ENCODE peak calls at places on chromosomes 16 and 17, in five cellular contexts. M is RWPE1, G is stomach, A is neural progenitor cell, H is AG09319. X is an unnamed sample.
A peak's percentile ranks its signal among the peaks of the same experiment; 100 is the strongest.

GRCh38 chr16:85903576-85903975 is 4.6 kb downstream of the IRF8 start:
- DNase-seq in G (no peak), H (no peak), A (no peak), M (no peak), X (no peak)

GRCh38 chr16:2019500-2019899 is at the start of gene NPW:
- DNase-seq in A (peak; percentile 56), G (no peak), M (no peak), H (no peak), X (peak; percentile 36)

GRCh38 chr17:14730821-14731220 is 429.9 kb downstream of the HS3ST3B1 start:
- DNase-seq in G (no peak), H (no peak), M (no peak), A (no peak), X (no peak)

GRCh38 chr17:29718446-29719039 is 95.8 kb upstream of the CORO6 start:
- DNase-seq in G (no peak), A (no peak), M (no peak), H (no peak), X (no peak)

GRCh38 chr16:3129137-3130131 is 5.4 kb upstream of the ZNF213 start:
- DNase-seq in G (peak; percentile 73), H (peak; percentile 69), A (peak; percentile 89), M (peak; percentile 33), X (peak; percentile 89)

GRCh38 chr16:3071655-3072054 is 6.2 kb downstream of the IL32 start:
- DNase-seq in G (no peak), A (no peak), M (no peak), H (no peak), X (no peak)

GRCh38 chr17:42289863-42290165 is 1.5 kb downstream of the STAT5A start:
- DNase-seq in G (no peak), H (no peak), A (no peak), M (no peak), X (no peak)

GRCh38 chr17:83178533-83179201 is 99.3 kb downstream of the METRNL start:
- DNase-seq in A (peak; percentile 16), M (no peak), G (no peak), H (no peak), X (no peak)

GRCh38 chr17:42422958-42423712 is at the start of gene CAVIN1:
- DNase-seq in G (peak; percentile 92), M (peak; percentile 99), H (peak; percentile 99), A (peak; percentile 98), X (peak; percentile 88)

DNA sequence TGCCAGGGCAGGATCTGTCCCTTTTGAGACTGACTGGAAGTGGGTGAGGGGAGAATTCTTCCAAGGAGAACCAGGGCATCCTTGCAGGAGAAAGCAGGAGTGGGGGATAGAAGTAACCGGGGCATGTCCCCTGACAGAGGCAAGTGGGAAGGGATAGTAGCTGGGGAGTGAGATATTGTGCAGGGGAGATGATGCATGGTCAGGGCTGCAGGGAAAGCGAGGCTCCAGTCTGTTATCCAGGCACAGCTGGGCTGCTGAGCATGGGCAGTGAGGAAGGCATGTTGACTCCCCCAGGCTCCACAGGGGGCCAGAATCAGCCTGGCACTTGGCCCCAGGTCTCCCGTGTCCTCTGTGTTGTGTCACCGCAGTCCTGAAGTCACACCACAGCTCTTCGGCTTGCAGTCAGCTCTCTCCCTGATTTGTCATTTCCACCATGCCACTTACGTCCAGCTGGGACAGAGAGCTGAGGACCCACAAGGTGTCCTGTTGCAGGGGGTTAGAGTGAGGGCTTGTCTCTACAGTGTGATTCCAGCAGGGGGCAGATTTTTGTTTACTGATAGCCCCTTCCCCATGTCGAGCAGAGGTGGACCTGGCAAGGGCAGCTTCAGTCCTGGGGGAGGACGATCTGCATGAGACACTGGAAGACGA is 40.9 kb downstream of the B9D1 start:
- DNase-seq in H (no peak), M (no peak), A (peak; percentile 44), G (no peak), X (no peak)
- TF ChIP-seq CTCF in H (no peak), M (no peak), A (peak; percentile 44), G (no peak), X (no peak)

GRCh38 chr17:48552453-48553189 is 7.7 kb upstream of the HOXB2 start:
- DNase-seq in A (peak; percentile 36), G (no peak), H (no peak), M (no peak), X (no peak)
- TF ChIP-seq CTCF in A (no peak), G (no peak), H (no peak), M (no peak), X (no peak)

DNA sequence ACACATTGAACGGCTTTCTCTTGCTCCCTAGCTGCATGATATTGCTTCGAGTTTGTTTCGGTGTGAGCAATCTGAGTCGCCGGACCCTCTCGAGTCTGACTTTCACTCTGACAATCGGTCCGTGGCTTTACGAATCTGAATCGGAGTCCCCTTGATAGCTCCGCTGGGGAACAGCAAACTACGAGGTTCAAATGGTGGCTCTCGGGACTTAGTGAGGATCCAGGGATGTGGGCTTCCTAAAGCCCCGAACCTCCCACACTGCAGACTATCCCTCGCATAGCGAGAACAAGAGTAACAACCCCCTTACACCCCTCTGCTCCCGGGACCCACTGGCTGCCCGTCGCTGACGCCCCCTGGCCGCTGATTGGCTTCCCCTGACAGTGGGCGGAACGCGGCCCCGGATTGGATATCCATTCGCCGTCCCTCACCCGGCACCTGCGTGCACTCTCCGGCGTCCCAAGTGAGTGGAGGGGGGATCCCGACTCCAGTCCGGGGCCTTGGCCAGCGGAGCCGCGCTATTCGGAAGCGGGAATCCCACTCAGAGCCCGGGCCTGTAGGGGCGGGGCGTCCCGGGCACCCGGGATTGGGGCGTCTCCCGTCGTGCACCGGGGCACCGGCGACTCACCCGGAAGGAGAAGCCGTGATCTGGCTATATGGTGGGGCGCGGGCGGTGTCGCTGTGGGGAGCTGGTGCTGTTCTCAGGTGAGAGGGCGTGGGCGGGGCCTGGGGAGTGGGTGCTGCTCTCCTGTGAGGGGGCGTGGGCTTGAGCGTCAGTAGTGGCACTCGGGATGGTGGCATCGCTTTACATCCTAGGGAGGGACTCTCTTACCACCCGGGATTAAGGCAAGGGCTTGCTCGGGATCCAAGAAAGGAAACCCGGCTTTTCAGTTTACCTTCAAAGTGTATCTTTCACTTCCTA is at the start of gene SNX11:
- DNase-seq in H (peak; percentile 35), G (peak; percentile 93), M (peak; percentile 89), A (peak; percentile 97), X (peak; percentile 99)
- TF ChIP-seq CTCF in H (no peak), G (no peak), M (no peak), A (no peak), X (no peak)

DNA sequence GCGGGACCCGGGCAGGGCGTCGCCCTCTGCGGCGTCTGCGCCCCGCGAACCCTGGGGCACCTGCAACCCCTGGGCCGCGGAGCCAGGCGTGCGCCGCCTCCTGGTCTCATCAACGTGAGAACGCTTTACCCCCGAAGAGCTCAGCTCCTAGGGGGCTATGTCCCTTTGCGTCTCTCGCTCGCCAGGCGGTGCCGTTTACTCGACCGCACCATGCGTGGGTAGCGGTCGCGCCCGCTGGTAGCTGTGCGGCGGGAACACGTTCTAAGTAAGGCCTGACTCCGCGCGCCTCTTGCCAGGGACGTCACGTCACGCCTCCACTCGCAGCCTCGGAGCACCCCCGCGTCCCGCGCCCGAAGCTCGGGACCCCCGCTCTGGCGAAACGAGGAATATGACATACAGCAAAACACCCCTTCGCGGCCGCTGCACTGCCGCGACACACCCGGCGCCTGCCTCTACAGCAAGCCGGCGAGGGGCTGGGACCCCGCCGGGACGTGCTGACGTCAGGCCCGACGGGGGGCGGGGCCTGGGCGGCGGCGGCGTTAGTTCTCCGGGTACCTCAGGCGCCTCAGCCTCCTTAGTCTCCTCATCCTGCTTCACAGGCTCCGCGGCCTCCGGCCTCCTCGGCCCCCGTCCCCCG is at the start of gene RAB11FIP3:
- DNase-seq in A (peak; percentile 91), G (peak; percentile 80), H (peak; percentile 31), M (peak; percentile 80), X (peak; percentile 88)
- TF ChIP-seq CTCF in A (peak; percentile 45), G (no peak), H (peak; percentile 12), M (no peak), X (no peak)

GRCh38 chr16:50696575-50697420 is 3.4 kb downstream of the NOD2 start:
- DNase-seq in G (peak; percentile 77), H (no peak), M (peak; percentile 79), A (no peak), X (peak; percentile 81)

GRCh38 chr16:50697881-50698767 is 4.7 kb downstream of the NOD2 start:
- DNase-seq in M (no peak), H (peak; percentile 8), A (no peak), G (peak; percentile 40), X (peak; percentile 34)

GRCh38 chr16:50702725-50703124 is 9.3 kb downstream of the NOD2 start:
- DNase-seq in H (no peak), G (no peak), M (no peak), A (no peak), X (no peak)

GRCh38 chr16:50697421-50697715 is 4.0 kb downstream of the NOD2 start:
- DNase-seq in M (no peak), A (no peak), G (no peak), H (no peak), X (no peak)

DNA sequence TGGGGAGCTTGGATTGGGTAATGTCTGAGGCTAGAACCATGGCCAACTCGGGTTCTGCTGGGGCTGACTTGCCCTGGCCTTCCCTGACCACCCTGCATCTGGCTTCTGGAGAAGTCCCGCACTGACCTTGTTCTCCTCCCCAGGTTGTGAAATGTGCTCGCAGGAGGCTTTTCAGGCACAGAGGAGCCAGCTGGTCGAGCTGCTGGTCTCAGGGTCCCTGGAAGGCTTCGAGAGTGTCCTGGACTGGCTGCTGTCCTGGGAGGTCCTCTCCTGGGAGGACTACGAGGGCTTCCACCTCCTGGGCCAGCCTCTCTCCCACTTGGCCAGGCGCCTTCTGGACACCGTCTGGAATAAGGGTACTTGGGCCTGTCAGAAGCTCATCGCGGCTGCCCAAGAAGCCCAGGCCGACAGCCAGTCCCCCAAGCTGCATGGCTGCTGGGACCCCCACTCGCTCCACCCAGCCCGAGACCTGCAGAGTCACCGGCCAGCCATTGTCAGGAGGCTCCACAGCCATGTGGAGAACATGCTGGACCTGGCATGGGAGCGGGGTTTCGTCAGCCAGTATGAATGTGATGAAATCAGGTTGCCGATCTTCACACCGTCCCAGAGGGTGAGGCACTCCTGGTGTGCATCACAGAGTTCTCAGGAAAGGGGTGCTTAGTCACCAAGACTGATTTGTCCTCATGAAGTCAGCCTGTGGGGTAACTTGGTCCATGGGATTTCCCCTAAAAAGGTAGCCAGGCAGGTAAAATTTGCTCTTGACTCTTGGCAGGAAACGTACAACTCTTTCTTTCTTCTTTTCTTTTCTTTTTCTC is 6.1 kb downstream of the NOD2 start:
- DNase-seq in G (no peak), H (no peak), A (no peak), M (peak; percentile 76), X (peak; percentile 52)
- TF ChIP-seq CTCF in G (no peak), H (no peak), A (no peak), M (no peak), X (no peak)

GRCh38 chr17:5730373-5730772 is 146.1 kb upstream of the NLRP1 start:
- DNase-seq in H (no peak), A (no peak), M (no peak), G (no peak), X (no peak)
- TF ChIP-seq CTCF in H (no peak), A (no peak), M (no peak), G (no peak), X (no peak)

X was measured in Calu3.